ENCODE peak calls at places on chromosomes 4 and X, in eight cellular contexts. One of them, this sample, is unnamed.

GRCh38 chr4:33262809-33263208 is 2542.6 kb downstream of the PCDH7 start:
- DNase-seq in psoas muscle: no peak
- DNase-seq in heart left ventricle: no peak
- DNase-seq in CD4-positive, CD25-positive, alpha-beta regulatory T cell: no peak
- DNase-seq in NB4: no peak
- DNase-seq in NT2/D1: no peak
- DNase-seq in CD8-positive, alpha-beta memory T cell: no peak
- DNase-seq in aorta: no peak
- DNase-seq in this sample: peak

GRCh38 chr4:76950846-76951321 is 1.3 kb downstream of the SEPTIN11 start:
- DNase-seq in psoas muscle: no peak
- DNase-seq in heart left ventricle: no peak
- DNase-seq in CD4-positive, CD25-positive, alpha-beta regulatory T cell: peak
- DNase-seq in NB4: peak
- DNase-seq in NT2/D1: no peak
- DNase-seq in CD8-positive, alpha-beta memory T cell: no peak
- DNase-seq in aorta: no peak
- DNase-seq in this sample: peak

GRCh38 chr4:101421393-101421792 is 74.1 kb upstream of the PPP3CA start:
- DNase-seq in psoas muscle: no peak
- DNase-seq in heart left ventricle: no peak
- DNase-seq in CD4-positive, CD25-positive, alpha-beta regulatory T cell: no peak
- DNase-seq in NB4: no peak
- DNase-seq in NT2/D1: no peak
- DNase-seq in CD8-positive, alpha-beta memory T cell: no peak
- DNase-seq in aorta: no peak
- DNase-seq in this sample: no peak

GRCh38 chr4:37847311-37847710 is 20.8 kb downstream of the PGM2 start:
- DNase-seq in psoas muscle: no peak
- DNase-seq in heart left ventricle: no peak
- DNase-seq in CD4-positive, CD25-positive, alpha-beta regulatory T cell: no peak
- DNase-seq in NB4: no peak
- DNase-seq in NT2/D1: no peak
- DNase-seq in CD8-positive, alpha-beta memory T cell: no peak
- DNase-seq in aorta: no peak
- DNase-seq in this sample: no peak

GRCh38 chr4:77600521-77601451 is 4.8 kb upstream of the CXCL13 start:
- DNase-seq in psoas muscle: no peak
- DNase-seq in heart left ventricle: no peak
- DNase-seq in CD4-positive, CD25-positive, alpha-beta regulatory T cell: peak
- DNase-seq in NB4: peak
- DNase-seq in NT2/D1: peak
- DNase-seq in CD8-positive, alpha-beta memory T cell: no peak
- DNase-seq in aorta: no peak
- DNase-seq in this sample: peak

GRCh38 chr4:176547005-176547404 is 227.2 kb downstream of the SPCS3 start:
- DNase-seq in psoas muscle: no peak
- DNase-seq in heart left ventricle: no peak
- DNase-seq in CD4-positive, CD25-positive, alpha-beta regulatory T cell: no peak
- DNase-seq in NB4: no peak
- DNase-seq in NT2/D1: no peak
- DNase-seq in CD8-positive, alpha-beta memory T cell: no peak
- DNase-seq in aorta: no peak
- DNase-seq in this sample: peak

GRCh38 chrX:151396042-151396826 is 772 bp upstream of the VMA21 start:
- DNase-seq in psoas muscle: no peak
- DNase-seq in heart left ventricle: no peak
- DNase-seq in CD4-positive, CD25-positive, alpha-beta regulatory T cell: peak
- DNase-seq in NB4: peak
- DNase-seq in NT2/D1: no peak
- DNase-seq in CD8-positive, alpha-beta memory T cell: no peak
- DNase-seq in aorta: no peak
- DNase-seq in this sample: peak

GRCh38 chr4:156101571-156101970 is 147.9 kb upstream of the CTSO start:
- DNase-seq in psoas muscle: no peak
- DNase-seq in heart left ventricle: no peak
- DNase-seq in CD4-positive, CD25-positive, alpha-beta regulatory T cell: no peak
- DNase-seq in NB4: no peak
- DNase-seq in NT2/D1: no peak
- DNase-seq in CD8-positive, alpha-beta memory T cell: no peak
- DNase-seq in aorta: no peak
- DNase-seq in this sample: no peak

GRCh38 chr4:64417974-64418373 is 8.7 kb upstream of the TECRL start:
- DNase-seq in psoas muscle: no peak
- DNase-seq in heart left ventricle: peak
- DNase-seq in CD4-positive, CD25-positive, alpha-beta regulatory T cell: no peak
- DNase-seq in NB4: no peak
- DNase-seq in NT2/D1: no peak
- DNase-seq in CD8-positive, alpha-beta memory T cell: no peak
- DNase-seq in aorta: no peak
- DNase-seq in this sample: peak

GRCh38 chr4:6362896-6363295 is 93.2 kb downstream of the WFS1 start:
- DNase-seq in psoas muscle: peak
- DNase-seq in heart left ventricle: no peak
- DNase-seq in CD4-positive, CD25-positive, alpha-beta regulatory T cell: peak
- DNase-seq in NB4: peak
- DNase-seq in NT2/D1: peak
- DNase-seq in CD8-positive, alpha-beta memory T cell: no peak
- DNase-seq in aorta: peak
- DNase-seq in this sample: peak

GRCh38 chr4:147655639-147656038 is 28.3 kb downstream of the PRMT9 start:
- DNase-seq in psoas muscle: no peak
- DNase-seq in heart left ventricle: no peak
- DNase-seq in CD4-positive, CD25-positive, alpha-beta regulatory T cell: no peak
- DNase-seq in NB4: no peak
- DNase-seq in NT2/D1: peak
- DNase-seq in CD8-positive, alpha-beta memory T cell: no peak
- DNase-seq in aorta: no peak
- DNase-seq in this sample: no peak

GRCh38 chr4:112940364-112940763 is 109.1 kb upstream of the ANK2 start:
- DNase-seq in psoas muscle: no peak
- DNase-seq in heart left ventricle: no peak
- DNase-seq in CD4-positive, CD25-positive, alpha-beta regulatory T cell: no peak
- DNase-seq in NB4: no peak
- DNase-seq in NT2/D1: no peak
- DNase-seq in CD8-positive, alpha-beta memory T cell: no peak
- DNase-seq in aorta: no peak
- DNase-seq in this sample: no peak

GRCh38 chrX:72421797-72422196 is 116.1 kb upstream of the CITED1 start:
- DNase-seq in psoas muscle: no peak
- DNase-seq in heart left ventricle: no peak
- DNase-seq in CD4-positive, CD25-positive, alpha-beta regulatory T cell: no peak
- DNase-seq in NB4: no peak
- DNase-seq in NT2/D1: no peak
- DNase-seq in CD8-positive, alpha-beta memory T cell: no peak
- DNase-seq in aorta: no peak
- DNase-seq in this sample: no peak

GRCh38 chrX:12955882-12956703 is 18.8 kb upstream of the TMSB4X start:
- DNase-seq in psoas muscle: peak
- DNase-seq in heart left ventricle: peak
- DNase-seq in CD4-positive, CD25-positive, alpha-beta regulatory T cell: peak
- DNase-seq in NB4: peak
- DNase-seq in NT2/D1: no peak
- DNase-seq in CD8-positive, alpha-beta memory T cell: peak
- DNase-seq in aorta: peak
- DNase-seq in this sample: peak

DNA sequence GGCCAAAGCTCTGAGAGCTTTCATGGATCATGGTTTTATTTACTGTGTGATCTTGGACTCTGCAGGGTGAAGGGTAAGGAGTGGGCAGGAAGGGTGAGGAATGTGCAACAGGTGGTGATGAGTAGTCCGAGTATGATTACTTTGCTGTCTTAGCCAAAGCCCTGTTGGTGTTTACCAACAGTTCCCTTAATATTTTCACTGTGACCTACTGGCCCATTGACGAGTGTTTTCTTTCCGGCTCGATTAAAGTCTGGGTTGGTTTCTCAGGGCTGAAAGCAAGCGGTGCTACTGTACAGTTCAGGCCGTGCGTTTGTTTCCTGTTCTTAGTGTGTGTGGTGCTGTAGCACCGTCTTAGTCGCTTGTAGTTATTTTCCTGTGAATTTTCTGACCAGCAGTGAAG is 2.6 kb downstream of the ARHGAP24 start:
- DNase-seq in psoas muscle: no peak
- DNase-seq in heart left ventricle: no peak
- DNase-seq in CD4-positive, CD25-positive, alpha-beta regulatory T cell: no peak
- DNase-seq in NB4: no peak
- DNase-seq in NT2/D1: no peak
- DNase-seq in CD8-positive, alpha-beta memory T cell: no peak
- DNase-seq in aorta: no peak
- DNase-seq in this sample: no peak
- H3K4me3 ChIP-seq in psoas muscle: peak
- H3K4me3 ChIP-seq in heart left ventricle: no peak
- H3K4me3 ChIP-seq in CD4-positive, CD25-positive, alpha-beta regulatory T cell: no peak
- H3K4me3 ChIP-seq in NB4: no peak
- H3K4me3 ChIP-seq in NT2/D1: no peak
- H3K4me3 ChIP-seq in CD8-positive, alpha-beta memory T cell: no peak
- H3K4me3 ChIP-seq in aorta: no peak
- H3K4me3 ChIP-seq in this sample: peak

DNA sequence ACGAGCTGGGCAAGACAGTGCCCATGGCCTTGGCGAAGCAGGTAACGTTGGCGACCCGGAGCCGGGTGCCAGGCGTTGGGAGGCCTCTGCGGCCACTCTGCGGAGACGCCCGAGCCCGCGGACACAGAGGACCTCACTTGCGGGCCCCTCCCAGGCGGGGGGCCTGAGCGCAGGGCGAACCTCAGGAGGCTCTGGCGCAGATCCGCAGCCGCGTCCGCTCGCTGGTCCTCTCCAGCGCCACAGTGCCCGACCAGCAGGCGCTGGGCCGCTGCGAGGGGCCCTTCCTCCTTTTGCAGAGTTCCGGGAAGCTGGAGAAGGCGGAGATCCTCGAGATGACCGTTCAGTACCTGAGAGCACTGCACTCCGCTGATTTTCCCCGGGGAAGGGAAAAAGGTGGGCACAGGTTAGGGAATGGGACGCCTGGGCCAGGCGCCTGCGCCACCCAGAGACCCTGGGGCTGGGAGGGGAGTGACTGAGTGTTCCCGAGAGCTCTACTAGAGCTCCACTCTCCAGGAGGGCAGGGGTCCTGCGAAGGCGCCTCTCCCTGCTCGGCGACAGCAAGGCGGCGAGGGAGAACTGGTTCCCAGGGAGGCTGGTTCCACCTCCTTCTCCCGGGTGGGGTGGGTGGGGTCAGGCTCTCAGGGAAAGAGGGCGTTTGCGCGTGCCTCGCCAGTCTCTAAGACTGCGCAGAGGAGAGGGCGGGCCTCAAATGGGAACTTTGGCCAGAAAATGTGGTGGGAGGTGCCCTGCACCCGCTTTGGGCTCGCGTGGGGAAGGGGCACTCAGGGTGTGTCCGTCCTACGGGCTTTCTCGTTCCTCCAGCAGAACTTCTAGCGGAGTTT is 1.4 kb downstream of the HELT start:
- DNase-seq in psoas muscle: no peak
- DNase-seq in heart left ventricle: no peak
- DNase-seq in CD4-positive, CD25-positive, alpha-beta regulatory T cell: no peak
- DNase-seq in NB4: no peak
- DNase-seq in NT2/D1: no peak
- DNase-seq in CD8-positive, alpha-beta memory T cell: no peak
- DNase-seq in aorta: no peak
- DNase-seq in this sample: no peak
- H3K4me3 ChIP-seq in psoas muscle: peak
- H3K4me3 ChIP-seq in heart left ventricle: peak
- H3K4me3 ChIP-seq in CD4-positive, CD25-positive, alpha-beta regulatory T cell: no peak
- H3K4me3 ChIP-seq in NB4: no peak
- H3K4me3 ChIP-seq in NT2/D1: peak
- H3K4me3 ChIP-seq in CD8-positive, alpha-beta memory T cell: no peak
- H3K4me3 ChIP-seq in aorta: no peak
- H3K4me3 ChIP-seq in this sample: no peak

GRCh38 chrX:153161952-153162351 is 17.1 kb upstream of the MAGEA1 start:
- DNase-seq in psoas muscle: no peak
- DNase-seq in heart left ventricle: no peak
- DNase-seq in CD4-positive, CD25-positive, alpha-beta regulatory T cell: no peak
- DNase-seq in NB4: no peak
- DNase-seq in NT2/D1: no peak
- DNase-seq in CD8-positive, alpha-beta memory T cell: no peak
- DNase-seq in aorta: no peak
- DNase-seq in this sample: no peak

GRCh38 chrX:153158319-153158718 is 20.8 kb upstream of the MAGEA1 start:
- DNase-seq in psoas muscle: no peak
- DNase-seq in heart left ventricle: no peak
- DNase-seq in CD4-positive, CD25-positive, alpha-beta regulatory T cell: no peak
- DNase-seq in NB4: no peak
- DNase-seq in NT2/D1: no peak
- DNase-seq in CD8-positive, alpha-beta memory T cell: no peak
- DNase-seq in aorta: no peak
- DNase-seq in this sample: no peak

GRCh38 chrX:153153516-153153915 is 25.6 kb upstream of the MAGEA1 start:
- DNase-seq in psoas muscle: no peak
- DNase-seq in heart left ventricle: no peak
- DNase-seq in CD4-positive, CD25-positive, alpha-beta regulatory T cell: no peak
- DNase-seq in NB4: no peak
- DNase-seq in NT2/D1: no peak
- DNase-seq in CD8-positive, alpha-beta memory T cell: no peak
- DNase-seq in aorta: no peak
- DNase-seq in this sample: no peak

DNA sequence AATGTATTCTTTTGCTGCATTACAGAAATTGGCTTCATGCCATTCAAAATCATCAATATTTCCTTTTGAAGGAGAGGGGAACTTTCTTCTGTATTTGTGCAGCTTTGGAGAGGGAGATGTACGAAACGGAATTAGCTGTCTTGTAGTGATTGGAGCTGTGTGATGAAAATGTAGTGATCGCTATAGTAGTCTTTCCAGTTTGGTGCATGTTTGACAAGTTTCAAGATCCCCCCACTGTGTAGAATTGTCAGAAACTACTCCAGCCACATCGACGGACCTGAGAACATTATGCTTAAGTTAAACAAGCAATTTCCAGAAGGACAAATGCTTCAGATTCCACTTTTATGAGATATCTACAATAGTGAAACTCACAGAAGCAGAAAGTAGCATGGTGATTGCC is 21.6 kb upstream of the MAGEA1 start:
- DNase-seq in psoas muscle: no peak
- DNase-seq in heart left ventricle: no peak
- DNase-seq in CD4-positive, CD25-positive, alpha-beta regulatory T cell: no peak
- DNase-seq in NB4: no peak
- DNase-seq in NT2/D1: no peak
- DNase-seq in CD8-positive, alpha-beta memory T cell: no peak
- DNase-seq in aorta: no peak
- DNase-seq in this sample: no peak
- H3K4me3 ChIP-seq in psoas muscle: no peak
- H3K4me3 ChIP-seq in heart left ventricle: no peak
- H3K4me3 ChIP-seq in CD4-positive, CD25-positive, alpha-beta regulatory T cell: no peak
- H3K4me3 ChIP-seq in NB4: no peak
- H3K4me3 ChIP-seq in NT2/D1: no peak
- H3K4me3 ChIP-seq in CD8-positive, alpha-beta memory T cell: no peak
- H3K4me3 ChIP-seq in aorta: no peak
- H3K4me3 ChIP-seq in this sample: no peak

DNA sequence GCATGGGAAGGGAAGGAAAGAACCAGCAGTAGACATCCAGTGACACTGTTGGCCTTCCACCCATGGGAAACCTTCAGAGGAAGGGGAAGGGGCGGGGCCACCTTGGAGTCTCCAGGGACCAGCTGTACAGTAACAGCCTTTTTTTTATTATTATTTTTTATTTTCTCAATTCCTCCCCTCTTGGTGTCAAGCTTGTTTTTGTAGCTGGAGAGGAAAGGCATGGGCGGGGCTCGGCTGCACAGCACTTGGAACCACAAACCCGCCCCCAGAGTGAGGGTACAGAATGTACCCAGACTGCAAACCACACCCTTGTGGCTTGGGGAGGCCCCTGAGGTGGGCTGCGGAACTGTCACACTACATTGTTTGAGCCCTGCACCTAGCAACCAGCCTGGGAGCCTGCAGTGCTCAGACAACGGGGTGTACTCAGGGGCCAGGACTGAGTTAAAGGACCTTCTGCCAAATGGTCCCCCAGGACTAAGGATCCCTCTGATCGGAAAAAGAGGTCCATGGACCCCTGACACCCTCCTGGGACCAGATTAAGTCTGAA is 45.7 kb downstream of the PRPS1 start:
- DNase-seq in psoas muscle: peak
- DNase-seq in heart left ventricle: peak
- DNase-seq in CD4-positive, CD25-positive, alpha-beta regulatory T cell: peak
- DNase-seq in NB4: peak
- DNase-seq in NT2/D1: no peak
- DNase-seq in CD8-positive, alpha-beta memory T cell: peak
- DNase-seq in aorta: peak
- DNase-seq in this sample: peak
- H3K4me3 ChIP-seq in psoas muscle: no peak
- H3K4me3 ChIP-seq in heart left ventricle: no peak
- H3K4me3 ChIP-seq in CD4-positive, CD25-positive, alpha-beta regulatory T cell: peak
- H3K4me3 ChIP-seq in NB4: peak
- H3K4me3 ChIP-seq in NT2/D1: no peak
- H3K4me3 ChIP-seq in CD8-positive, alpha-beta memory T cell: peak
- H3K4me3 ChIP-seq in aorta: no peak
- H3K4me3 ChIP-seq in this sample: peak